ENCODE peak calls at places on chromosomes 11 and 22, in six cellular contexts. L, C, D, W, O and H are unnamed samples.

GRCh38 chr11:100525197-100525596 is 161.9 kb upstream of the ARHGAP42 start:
- DNase-seq in L (no peak), C (no peak), D (no peak), W (no peak), O (peak), H (no peak)

GRCh38 chr11:34380696-34381095 is 22.9 kb upstream of the ABTB2 start:
- DNase-seq in L (no peak), C (no peak), D (no peak), W (no peak), O (peak), H (no peak)

GRCh38 chr11:106644824-106645223 is 373.5 kb downstream of the GUCY1A2 start:
- DNase-seq in L (no peak), C (no peak), D (no peak), W (no peak), O (peak), H (no peak)

GRCh38 chr11:25734592-25735211 is 597.2 kb upstream of the ANO3 start:
- DNase-seq in L (no peak), C (no peak), D (no peak), W (peak), O (peak), H (no peak)

GRCh38 chr11:10032991-10033390 is 261.0 kb downstream of the SBF2 start:
- DNase-seq in L (no peak), C (no peak), D (no peak), W (no peak), O (no peak), H (no peak)

GRCh38 chr11:8948901-8949300 is 6.1 kb upstream of the ASCL3 start:
- DNase-seq in L (no peak), C (no peak), D (no peak), W (no peak), O (no peak), H (no peak)

GRCh38 chr11:118610220-118610772 is 2.9 kb downstream of the PHLDB1 start:
- DNase-seq in L (no peak), C (peak), D (no peak), W (peak), O (no peak), H (no peak)

GRCh38 chr11:99632969-99633368 is 612.2 kb downstream of the CNTN5 start:
- DNase-seq in L (no peak), C (no peak), D (no peak), W (no peak), O (no peak), H (no peak)

GRCh38 chr22:30902496-30903357 is 65.8 kb downstream of the MORC2 start:
- DNase-seq in L (no peak), C (peak), D (no peak), W (no peak), O (no peak), H (no peak)

GRCh38 chr11:125470355-125470754 is 25.7 kb downstream of the FEZ1 start:
- DNase-seq in L (no peak), C (no peak), D (no peak), W (no peak), O (no peak), H (no peak)

GRCh38 chr22:44574581-44575343 is 76.7 kb upstream of the RTL6 start:
- DNase-seq in L (no peak), C (peak), D (no peak), W (no peak), O (no peak), H (no peak)

GRCh38 chr22:49491221-49491635 is 336.4 kb downstream of the BRD1 start:
- DNase-seq in L (no peak), C (no peak), D (no peak), W (no peak), O (no peak), H (no peak)

GRCh38 chr22:49724030-49724892 is 103.4 kb downstream of the BRD1 start:
- DNase-seq in L (no peak), C (no peak), D (no peak), W (no peak), O (no peak), H (no peak)

GRCh38 chr11:34342008-34342533 is 15.7 kb downstream of the ABTB2 start:
- DNase-seq in L (peak), C (no peak), D (no peak), W (peak), O (no peak), H (no peak)

GRCh38 chr11:131694526-131695424 is 324.4 kb downstream of the NTM start:
- DNase-seq in L (peak), C (peak), D (peak), W (peak), O (peak), H (peak)

GRCh38 chr11:44906641-44907040 is 44.0 kb downstream of the TP53I11 start:
- DNase-seq in L (no peak), C (no peak), D (no peak), W (no peak), O (no peak), H (no peak)

GRCh38 chr22:44046485-44047141 is 22.5 kb downstream of the PARVB start:
- DNase-seq in L (no peak), C (no peak), D (no peak), W (no peak), O (no peak), H (no peak)

GRCh38 chr11:107751082-107751481 is 39.2 kb upstream of the SLN start:
- DNase-seq in L (no peak), C (no peak), D (no peak), W (no peak), O (no peak), H (no peak)

GRCh38 chr22:46655861-46656608 is 35.8 kb downstream of the GRAMD4 start:
- DNase-seq in L (no peak), C (no peak), D (no peak), W (no peak), O (no peak), H (no peak)

GRCh38 chr11:6196396-6196795 is 2.6 kb upstream of the OR52W1 start:
- DNase-seq in L (no peak), C (no peak), D (no peak), W (no peak), O (no peak), H (no peak)

GRCh38 chr22:26066534-26066933 is 102.7 kb upstream of the SEZ6L start:
- DNase-seq in L (no peak), C (no peak), D (no peak), W (peak), O (no peak), H (no peak)

DNA sequence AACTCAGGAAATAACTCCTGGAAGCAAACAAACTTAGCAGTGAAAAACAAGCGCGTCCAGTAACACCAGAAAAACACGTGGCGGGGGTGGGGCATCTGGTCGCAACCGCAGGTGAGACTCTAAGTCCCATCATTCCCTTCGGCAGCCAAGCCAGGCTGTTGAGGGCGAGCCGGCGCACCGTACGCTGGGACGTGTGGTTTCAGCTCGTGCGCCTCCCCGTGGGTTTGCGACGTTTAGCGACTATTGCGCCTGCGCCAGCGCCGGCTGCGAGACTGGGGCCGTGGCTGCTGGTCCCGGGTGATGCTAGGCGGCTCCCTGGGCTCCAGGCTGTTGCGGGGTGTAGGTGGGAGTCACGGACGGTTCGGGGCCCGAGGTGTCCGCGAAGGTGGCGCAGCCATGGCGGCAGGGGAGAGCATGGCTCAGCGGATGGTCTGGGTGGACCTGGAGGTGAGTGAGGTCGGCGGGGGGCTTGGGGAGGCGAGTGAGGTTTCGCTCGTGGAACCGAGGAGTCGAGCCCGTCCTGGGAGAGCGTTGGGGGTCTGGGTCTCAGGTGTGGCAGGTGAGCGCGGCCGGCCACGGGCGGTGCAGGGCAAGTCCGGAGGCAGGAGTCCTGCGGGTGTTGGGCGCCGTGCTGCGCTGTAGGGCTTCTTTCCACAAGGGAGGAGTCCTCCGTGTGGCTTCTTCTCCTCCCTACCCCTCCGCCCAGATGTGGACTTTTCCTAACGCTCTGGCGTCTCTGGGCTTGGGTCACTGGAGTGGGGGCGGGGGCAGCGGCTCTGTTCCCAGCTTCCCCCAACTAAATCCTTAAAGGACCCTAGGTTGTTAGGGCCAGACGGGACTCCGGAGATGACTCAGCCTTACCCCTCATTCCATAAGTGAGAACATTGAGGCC is at the start of gene REXO2:
- DNase-seq in L (peak), C (peak), D (peak), W (peak), O (peak), H (peak)
- TF ChIP-seq CTCF in L (peak), C (peak), D (no peak), W (peak), O (peak), H (peak)

GRCh38 chr11:61390161-61390560 is 2.2 kb upstream of the TMEM216 start:
- DNase-seq in L (no peak), C (no peak), D (no peak), W (no peak), O (no peak), H (no peak)

GRCh38 chr11:61392991-61393595 is 706 bp downstream of the TMEM216 start:
- DNase-seq in L (no peak), C (no peak), D (no peak), W (peak), O (no peak), H (no peak)
- TF ChIP-seq CTCF in L (no peak), C (no peak), D (no peak), W (peak), O (no peak), H (peak)

DNA sequence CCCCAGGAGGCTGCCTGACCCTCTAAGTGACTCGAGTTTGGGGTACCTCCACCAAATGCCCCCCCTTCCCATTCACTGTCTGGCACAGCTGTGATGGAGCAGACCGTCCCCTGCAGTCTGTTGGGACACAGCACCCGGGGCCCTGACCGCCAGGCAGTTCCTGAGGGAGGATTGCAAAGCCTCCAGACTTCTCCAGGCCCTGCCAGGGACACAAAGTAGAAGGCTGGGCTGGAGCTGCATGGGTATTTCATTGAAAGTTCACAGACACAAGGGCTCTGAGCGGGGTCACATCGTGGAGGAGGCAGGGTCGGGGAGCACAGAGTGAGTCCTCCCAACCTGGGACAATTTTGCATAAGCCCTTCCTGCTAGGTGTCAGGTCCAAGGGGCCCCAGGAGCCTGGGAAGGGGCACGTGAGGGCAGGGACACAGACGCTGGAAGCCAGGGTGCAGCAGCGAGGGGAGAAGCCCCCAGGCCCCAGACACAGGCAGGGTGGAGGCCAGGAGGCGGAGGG is 15.8 kb downstream of the IFITM10 start:
- DNase-seq in L (no peak), C (no peak), D (no peak), W (no peak), O (no peak), H (no peak)
- TF ChIP-seq CTCF in L (no peak), C (no peak), D (no peak), W (no peak), O (no peak), H (no peak)

GRCh38 chr11:14418801-14419417 is 59.9 kb upstream of the RRAS2 start:
- DNase-seq in L (no peak), C (no peak), D (no peak), W (peak), O (peak), H (no peak)
- TF ChIP-seq CTCF in L (no peak), C (peak), D (no peak), W (peak), O (peak), H (peak)

GRCh38 chr11:62676698-62677097 is 2.2 kb downstream of the UBXN1 start:
- DNase-seq in L (no peak), C (no peak), D (no peak), W (no peak), O (no peak), H (no peak)
- TF ChIP-seq CTCF in L (no peak), C (no peak), D (no peak), W (peak), O (no peak), H (no peak)

DNA sequence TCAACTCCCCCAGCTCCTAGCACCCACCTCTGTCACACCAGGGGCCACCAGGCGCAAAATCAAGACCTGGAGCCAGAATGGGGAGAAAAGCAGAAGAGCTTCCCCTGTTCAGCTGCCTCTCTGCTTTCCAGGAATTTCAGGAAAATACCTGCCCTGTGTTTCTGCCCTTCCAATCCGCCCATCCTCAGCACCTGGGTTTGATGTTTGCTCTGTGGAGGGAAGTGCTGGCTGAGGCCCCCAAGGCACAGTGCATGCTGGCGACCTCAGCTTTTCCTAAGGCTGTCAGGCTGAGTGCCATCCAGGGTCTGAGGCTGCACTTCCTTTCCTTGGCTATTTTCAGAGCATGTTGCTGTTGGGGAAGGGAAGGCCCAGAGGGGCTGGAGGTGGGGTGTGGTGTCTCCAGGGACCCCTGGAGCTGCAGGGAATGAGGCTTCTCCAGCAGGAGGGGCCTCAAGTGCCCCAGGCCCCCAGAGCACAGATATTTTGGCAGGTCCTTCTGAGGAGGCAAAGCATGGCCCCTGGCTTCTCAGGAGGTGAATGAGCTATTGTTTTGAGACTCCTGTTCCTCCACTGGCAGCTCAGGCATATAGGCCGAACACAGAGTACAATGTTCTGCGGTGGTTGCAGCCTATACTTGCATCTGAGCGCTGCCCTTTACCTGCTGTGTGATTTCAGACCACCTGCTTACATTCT is 67.9 kb downstream of the ADAMTS15 start:
- DNase-seq in L (no peak), C (no peak), D (no peak), W (peak), O (no peak), H (no peak)
- TF ChIP-seq CTCF in L (no peak), C (no peak), D (no peak), W (no peak), O (no peak), H (no peak)

GRCh38 chr22:35445933-35446332 is 46.0 kb downstream of the MCM5 start:
- DNase-seq in L (no peak), C (no peak), D (no peak), W (no peak), O (no peak), H (no peak)

GRCh38 chr22:35450824-35451541 is 51.0 kb downstream of the MCM5 start:
- DNase-seq in L (no peak), C (no peak), D (no peak), W (no peak), O (no peak), H (no peak)

GRCh38 chr22:35449829-35450689 is 50.1 kb downstream of the MCM5 start:
- DNase-seq in L (no peak), C (no peak), D (no peak), W (no peak), O (no peak), H (no peak)

GRCh38 chr22:35446365-35446764 is 46.4 kb downstream of the MCM5 start:
- DNase-seq in L (no peak), C (no peak), D (no peak), W (no peak), O (peak), H (no peak)

GRCh38 chr22:35448552-35448922 is 48.6 kb downstream of the MCM5 start:
- DNase-seq in L (no peak), C (no peak), D (no peak), W (no peak), O (no peak), H (no peak)
- TF ChIP-seq CTCF in L (no peak), C (no peak), D (no peak), W (no peak), O (no peak), H (no peak)